ENCODE peak calls at places on chromosomes 2 and 18, in ten cellular contexts. F is CD8-positive, alpha-beta T cell; B is tibial artery; E is upper lobe of right lung; P is heart left ventricle; X is AG04450; I is ovary; C is astrocyte; R is lower leg skin; T is bronchial epithelial cell. O is an unnamed sample.
A peak's percentile ranks its signal among the peaks of the same experiment; 100 is the strongest.

GRCh38 chr2:54675738-54676137 is 47.7 kb upstream of the EML6 start:
- DNase-seq in F (no peak), B (no peak), E (peak; percentile 73), P (peak; percentile 67), X (no peak), I (peak; percentile 39), C (no peak), R (no peak), T (peak; percentile 63), O (no peak)

GRCh38 chr2:191245046-191245868 is at the start of gene MYO1B:
- DNase-seq in F (peak; percentile 10), B (peak; percentile 84), E (peak; percentile 92), P (peak; percentile 76), X (peak; percentile 33), I (peak; percentile 75), C (peak; percentile 66), R (no peak), T (peak; percentile 74), O (no peak)

GRCh38 chr2:120347387-120348010 is 1.6 kb downstream of the INHBB start:
- DNase-seq in F (no peak), B (no peak), E (no peak), P (no peak), X (no peak), I (no peak), C (no peak), R (no peak), T (no peak), O (no peak)

GRCh38 chr18:62566199-62566598 is 43.4 kb downstream of the ZCCHC2 start:
- DNase-seq in F (no peak), B (no peak), E (no peak), P (peak; percentile 40), X (no peak), I (no peak), C (no peak), R (peak; percentile 47), T (no peak), O (no peak)

GRCh38 chr18:67815280-67815679 is 298.8 kb upstream of the DSEL start:
- DNase-seq in F (no peak), B (no peak), E (no peak), P (no peak), X (no peak), I (no peak), C (no peak), R (no peak), T (no peak), O (no peak)

GRCh38 chr2:7467782-7468447 is 550.7 kb downstream of the RNF144A start:
- DNase-seq in F (no peak), B (no peak), E (no peak), P (no peak), X (no peak), I (no peak), C (no peak), R (no peak), T (no peak), O (no peak)

GRCh38 chr2:74327205-74327604 is 16.0 kb downstream of the SLC4A5 start:
- DNase-seq in F (no peak), B (no peak), E (no peak), P (no peak), X (no peak), I (no peak), C (no peak), R (no peak), T (no peak), O (no peak)

GRCh38 chr2:207254526-207255464 is 89.0 kb upstream of the KLF7 start:
- DNase-seq in F (no peak), B (no peak), E (no peak), P (peak; percentile 19), X (no peak), I (no peak), C (peak; percentile 87), R (no peak), T (no peak), O (no peak)

GRCh38 chr2:207432471-207432870 is 97.3 kb upstream of the CREB1 start:
- DNase-seq in F (no peak), B (no peak), E (no peak), P (no peak), X (peak; percentile 24), I (no peak), C (no peak), R (no peak), T (no peak), O (no peak)

GRCh38 chr2:165539985-165540384 is 70.5 kb downstream of the CSRNP3 start:
- DNase-seq in F (no peak), B (no peak), E (no peak), P (no peak), X (no peak), I (no peak), C (no peak), R (no peak), T (no peak), O (peak; percentile 54)

GRCh38 chr2:119746836-119747235 is 12.9 kb upstream of the PTPN4 start:
- DNase-seq in F (no peak), B (no peak), E (no peak), P (no peak), X (no peak), I (no peak), C (no peak), R (no peak), T (no peak), O (no peak)

GRCh38 chr2:170095380-170095779 is 82.6 kb upstream of the MYO3B start:
- DNase-seq in F (no peak), B (no peak), E (no peak), P (no peak), X (no peak), I (no peak), C (no peak), R (no peak), T (no peak), O (no peak)

GRCh38 chr2:165902929-165903328 is 50.6 kb downstream of the TTC21B start:
- DNase-seq in F (no peak), B (no peak), E (no peak), P (no peak), X (no peak), I (no peak), C (no peak), R (no peak), T (no peak), O (no peak)

GRCh38 chr2:109591236-109591635 is 22.5 kb downstream of the SEPTIN10 start:
- DNase-seq in F (no peak), B (no peak), E (no peak), P (no peak), X (no peak), I (no peak), C (no peak), R (no peak), T (no peak), O (no peak)

GRCh38 chr2:88729061-88729745 is 37.7 kb downstream of the RPIA start:
- DNase-seq in F (no peak), B (no peak), E (no peak), P (no peak), X (no peak), I (no peak), C (peak; percentile 71), R (no peak), T (peak; percentile 12), O (no peak)

GRCh38 chr2:9967053-9967775 is 15.7 kb downstream of the GRHL1 start:
- DNase-seq in F (no peak), B (no peak), E (no peak), P (no peak), X (no peak), I (no peak), C (no peak), R (no peak), T (peak; percentile 47), O (no peak)

DNA sequence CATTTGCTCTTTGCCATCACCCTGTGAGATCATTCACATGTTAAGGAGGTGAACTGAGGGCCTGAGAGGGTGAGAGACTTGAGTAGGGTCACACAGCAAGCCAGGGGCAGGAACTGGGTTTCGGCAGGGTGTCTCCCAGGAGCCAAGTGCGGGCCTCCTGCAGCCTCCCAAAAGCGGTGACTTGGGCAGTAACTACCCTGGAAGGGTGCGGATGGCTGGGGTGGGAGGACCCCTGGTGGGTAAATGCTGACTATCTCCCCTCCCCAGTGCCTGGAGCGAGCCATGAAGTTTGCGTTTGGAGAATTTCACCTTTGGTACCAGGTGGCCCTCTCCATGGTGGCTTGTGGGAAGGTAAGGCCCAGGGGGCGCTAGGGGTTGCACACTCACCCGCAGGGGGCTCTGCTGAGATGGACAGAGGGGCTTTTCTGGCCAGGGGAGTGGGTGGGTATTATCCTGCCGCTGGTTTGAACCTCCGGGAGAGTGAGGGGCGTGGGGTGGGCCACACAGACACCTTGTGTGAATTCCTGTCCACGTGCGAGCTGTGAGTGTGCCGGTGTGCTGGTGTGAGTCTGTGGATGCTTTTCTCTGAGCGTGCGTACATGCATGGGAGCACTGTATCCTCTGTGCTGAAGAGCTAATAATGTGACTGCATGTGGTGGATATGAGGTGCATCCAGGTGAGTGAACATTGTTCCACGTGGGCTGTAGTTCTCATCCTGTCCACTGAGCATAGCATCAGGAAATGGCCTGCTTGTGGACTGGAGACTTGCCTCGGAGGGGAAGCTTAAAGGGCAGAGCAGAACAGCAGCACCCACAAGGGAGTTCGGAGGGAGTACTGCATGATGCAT is 91.0 kb upstream of the MCFD2 start:
- DNase-seq in F (no peak), B (no peak), E (no peak), P (no peak), X (no peak), I (no peak), C (no peak), R (no peak), T (no peak), O (no peak)
- TF ChIP-seq CTCF in F (no peak), B (peak; percentile 6), E (no peak), P (no peak), X (no peak), I (no peak), C (no peak), R (no peak), T (no peak), O (no peak)

DNA sequence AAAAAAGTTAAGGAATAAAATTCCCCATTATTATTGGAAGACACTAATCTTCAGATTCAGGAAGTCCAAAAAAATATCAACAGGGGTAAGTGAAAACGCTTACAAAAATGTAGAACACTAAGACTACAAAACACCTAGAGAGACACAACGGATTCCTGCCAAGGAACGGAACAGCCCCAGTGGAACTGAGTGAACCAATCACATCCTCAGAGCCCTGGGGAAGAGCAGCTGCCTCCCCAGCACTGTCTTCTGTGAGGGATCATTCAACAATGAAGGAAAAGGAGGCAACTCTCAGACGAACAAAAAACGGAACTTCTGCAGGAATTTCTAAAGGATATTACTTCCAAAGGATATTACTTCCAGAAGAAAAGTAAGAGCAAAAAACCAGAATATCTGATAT is 82.0 kb downstream of the HDAC4 start:
- DNase-seq in F (no peak), B (peak; percentile 53), E (no peak), P (no peak), X (no peak), I (no peak), C (no peak), R (no peak), T (no peak), O (no peak)
- H3K4me3 ChIP-seq in F (peak overlapping the region; percentile 42), B (peak overlapping the region; percentile 20), E (peak overlapping the region; percentile 31), P (peak overlapping the region; percentile 49), X (no peak overlapping the region), I (no peak overlapping the region), C (peak overlapping the region; percentile 56), R (no peak overlapping the region), T (no peak overlapping the region), O (no peak overlapping the region)

GRCh38 chr2:213934560-213934959 is 476.3 kb upstream of the VWC2L start:
- DNase-seq in F (no peak), B (no peak), E (no peak), P (no peak), X (no peak), I (no peak), C (peak; percentile 1), R (no peak), T (peak; percentile 18), O (no peak)
- TF ChIP-seq CTCF in F (peak; percentile 56), B (peak; percentile 24), E (peak; percentile 50), P (peak; percentile 41), X (peak; percentile 44), I (no peak), C (peak; percentile 37), R (no peak), T (peak; percentile 30), O (peak; percentile 23)

GRCh38 chr2:196263181-196263747 is 91.9 kb upstream of the STK17B start:
- DNase-seq in F (no peak), B (no peak), E (no peak), P (no peak), X (no peak), I (no peak), C (peak; percentile 62), R (peak; percentile 60), T (peak; percentile 95), O (no peak)
- H3K4me3 ChIP-seq in F (peak overlapping the region; percentile 12), B (no peak overlapping the region), E (no peak overlapping the region), P (no peak overlapping the region), X (no peak overlapping the region), I (no peak overlapping the region), C (no peak overlapping the region), R (no peak overlapping the region), T (no peak overlapping the region), O (no peak overlapping the region)